ENCODE peak calls at places on chromosomes 3 and 15, in seven cellular contexts. H is GM23338, F is heart left ventricle, E is astrocyte, I is fibroblast of lung, O is body of pancreas, T is A549. J is an unnamed sample.
A peak's percentile ranks its signal among the peaks of the same experiment; 100 is the strongest.

GRCh38 chr3:14453841-14454630 is 51.6 kb downstream of the SLC6A6 start:
- DNase-seq in F (peak; percentile 43), H (no peak), T (no peak), E (no peak), O (no peak), I (no peak), J (no peak)

GRCh38 chr3:109363634-109364033 is 26.3 kb upstream of the DPPA4 start:
- DNase-seq in O (no peak), H (no peak), T (no peak), E (no peak), F (no peak), I (no peak), J (no peak)

GRCh38 chr15:88021601-88022000 is 234.9 kb downstream of the NTRK3 start:
- DNase-seq in I (no peak), T (no peak), H (no peak), F (no peak), O (no peak), E (peak; percentile 18), J (no peak)

GRCh38 chr15:35481992-35482391 is 64.0 kb downstream of the DPH6 start:
- DNase-seq in T (peak; percentile 14), F (no peak), E (peak; percentile 77), O (no peak), I (peak; percentile 40), H (peak; percentile 16), J (peak; percentile 81)

GRCh38 chr3:16490062-16490641 is 23.3 kb downstream of the RFTN1 start:
- DNase-seq in E (no peak), F (no peak), T (no peak), O (no peak), I (no peak), H (no peak), J (no peak)

GRCh38 chr3:14379842-14380241 is 22.6 kb upstream of the SLC6A6 start:
- DNase-seq in E (no peak), T (no peak), I (no peak), F (no peak), O (no peak), H (no peak), J (no peak)

GRCh38 chr3:133573054-133573628 is 345 bp upstream of the CDV3 start:
- DNase-seq in T (peak; percentile 74), O (peak; percentile 100), F (peak; percentile 100), E (peak; percentile 100), I (peak; percentile 100), H (peak; percentile 100), J (peak; percentile 100)

GRCh38 chr3:185796431-185797107 is 28.3 kb downstream of the IGF2BP2 start:
- DNase-seq in I (no peak), F (no peak), O (peak; percentile 47), T (peak; percentile 55), E (peak; percentile 84), H (no peak), J (peak; percentile 81)

GRCh38 chr15:98914626-98915025 is 93.0 kb downstream of the PGPEP1L start:
- DNase-seq in H (no peak), E (peak; percentile 97), O (no peak), F (no peak), I (peak; percentile 82), T (no peak), J (peak; percentile 94)

GRCh38 chr3:177377166-177377565 is 179.9 kb upstream of the TBL1XR1 start:
- DNase-seq in E (no peak), I (no peak), T (no peak), F (no peak), H (no peak), O (no peak), J (no peak)

GRCh38 chr3:124861041-124861440 is 26.1 kb downstream of the ITGB5 start:
- DNase-seq in E (no peak), F (no peak), T (no peak), I (no peak), H (no peak), O (no peak), J (peak; percentile 47)

GRCh38 chr15:51193526-51193925 is 98.8 kb upstream of the TNFAIP8L3 start:
- DNase-seq in I (no peak), F (no peak), O (no peak), E (no peak), H (no peak), T (no peak), J (no peak)

GRCh38 chr15:25763206-25763880 is 99.8 kb downstream of the ATP10A start:
- DNase-seq in I (no peak), E (no peak), O (no peak), H (no peak), F (no peak), T (peak; percentile 50), J (peak; percentile 51)

GRCh38 chr3:194098036-194098871 is 37.7 kb upstream of the HES1 start:
- DNase-seq in E (peak; percentile 6), H (no peak), I (no peak), T (no peak), F (no peak), O (peak; percentile 42), J (no peak)

GRCh38 chr15:71469393-71469792 is 341.0 kb upstream of the NR2E3 start:
- DNase-seq in E (no peak), F (no peak), I (no peak), T (no peak), O (no peak), H (peak; percentile 37), J (peak; percentile 56)

GRCh38 chr15:65363306-65363705 is 14.5 kb downstream of the IGDCC3 start:
- DNase-seq in T (no peak), I (no peak), F (no peak), O (no peak), H (no peak), E (no peak), J (no peak)

GRCh38 chr3:171001957-171002694 is 24.4 kb downstream of the SLC2A2 start:
- DNase-seq in E (peak; percentile 56), H (no peak), F (no peak), I (peak; percentile 38), O (peak; percentile 17), T (peak; percentile 49), J (peak; percentile 29)

GRCh38 chr3:108305484-108306172 is 9.3 kb downstream of the HHLA2 start:
- DNase-seq in E (no peak), F (no peak), I (no peak), T (no peak), O (peak; percentile 83), H (no peak), J (peak; percentile 16)

GRCh38 chr15:81242778-81243177 is 46.1 kb downstream of the IL16 start:
- DNase-seq in I (no peak), H (no peak), E (no peak), F (no peak), T (no peak), O (no peak), J (no peak)

GRCh38 chr15:71691700-71692417 is 118.5 kb upstream of the NR2E3 start:
- DNase-seq in F (no peak), T (no peak), H (peak; percentile 15), E (peak; percentile 97), I (peak; percentile 84), O (no peak), J (peak; percentile 84)

GRCh38 chr3:141181819-141182218 is 49.8 kb upstream of the PXYLP1 start:
- DNase-seq in I (no peak), O (no peak), T (no peak), H (no peak), E (no peak), F (no peak), J (no peak)

GRCh38 chr3:44992555-44993470 is 16.8 kb downstream of the EXOSC7 start:
- DNase-seq in E (no peak), I (peak; percentile 29), T (peak; percentile 17), O (no peak), F (no peak), H (peak; percentile 77), J (peak; percentile 66)

GRCh38 chr3:122233109-122233952 is 49.9 kb downstream of the CASR start:
- DNase-seq in E (no peak), F (no peak), O (no peak), T (no peak), I (no peak), H (no peak), J (no peak)

GRCh38 chr3:123508176-123508575 is 59.3 kb upstream of the ADCY5 start:
- DNase-seq in T (no peak), I (no peak), E (no peak), H (no peak), O (no peak), F (no peak), J (no peak)

GRCh38 chr3:120418446-120418845 is 32.3 kb downstream of the FSTL1 start:
- DNase-seq in H (no peak), E (no peak), I (no peak), T (no peak), O (no peak), F (no peak), J (no peak)
- H3K4me1 ChIP-seq in H (peaks cover 15% of the 10 kb centered on the region), E (peaks cover 50% of the 10 kb centered on the region), I (peaks cover 26% of the 10 kb centered on the region), T (peaks cover 22% of the 10 kb centered on the region), O (peaks cover 30% of the 10 kb centered on the region), F (peaks cover 70% of the 10 kb centered on the region), J (peaks cover 67% of the 10 kb centered on the region)

GRCh38 chr3:10196389-10197052 is 31.8 kb downstream of the IRAK2 start:
- DNase-seq in O (no peak), T (no peak), F (no peak), E (peak; percentile 82), I (peak; percentile 65), H (no peak), J (peak; percentile 97)
- H3K4me1 ChIP-seq in O (peaks cover 38% of the 10 kb centered on the region), T (peaks cover 66% of the 10 kb centered on the region), F (peaks cover 35% of the 10 kb centered on the region), E (peaks cover 54% of the 10 kb centered on the region), I (peaks cover 17% of the 10 kb centered on the region), H (peaks cover 7% of the 10 kb centered on the region), J (peaks cover 49% of the 10 kb centered on the region)

GRCh38 chr3:12622335-12622734 is 41.6 kb downstream of the RAF1 start:
- DNase-seq in O (no peak), T (no peak), E (no peak), F (no peak), H (no peak), I (no peak), J (no peak)
- H3K4me1 ChIP-seq in O (peaks cover 47% of the 10 kb centered on the region), T (peaks cover 4% of the 10 kb centered on the region), E (no peaks in the 10 kb centered on the region), F (peaks cover 31% of the 10 kb centered on the region), H (no peaks in the 10 kb centered on the region), I (no peaks in the 10 kb centered on the region), J (peaks cover 6% of the 10 kb centered on the region)

DNA sequence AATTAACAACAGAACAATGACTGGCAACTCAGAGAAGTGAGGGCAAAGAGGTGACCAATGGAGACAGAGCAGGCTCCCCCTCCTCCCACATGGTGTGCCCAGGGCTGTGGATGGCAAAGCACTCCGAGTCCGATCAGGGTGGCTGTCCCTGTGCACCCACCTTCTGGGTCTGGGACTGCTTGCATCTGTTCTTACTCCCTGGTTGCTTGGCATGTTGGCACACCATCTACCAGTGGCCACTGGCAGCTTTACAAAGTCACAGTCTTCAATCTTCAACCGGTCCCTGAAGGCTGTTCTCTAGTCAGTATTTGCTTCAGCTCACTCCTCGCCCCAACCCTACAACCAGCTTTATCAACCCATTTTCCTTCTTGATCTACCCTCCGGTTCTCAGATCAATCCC is 14.9 kb downstream of the HOMER2 start:
- DNase-seq in T (no peak), F (no peak), E (no peak), I (no peak), O (no peak), H (no peak), J (no peak)
- H3K4me1 ChIP-seq in T (peaks cover 12% of the 10 kb centered on the region), F (peaks cover 3% of the 10 kb centered on the region), E (peaks cover 4% of the 10 kb centered on the region), I (no peaks in the 10 kb centered on the region), O (peaks cover 98% of the 10 kb centered on the region), H (no peaks in the 10 kb centered on the region), J (peaks cover 17% of the 10 kb centered on the region)

J was measured in GM23248.